ENCODE peak calls at places on chromosomes 1 and 21, in six cellular contexts. O, L, I, G, T and F are unnamed samples. For H3K4me1, the result is how much of the 10 kb centered on the place peaks cover.

GRCh38 chr1:99566290-99567021 is 79.5 kb upstream of the PALMD start:
- DNase-seq in O (no peak), L (no peak), I (no peak), G (no peak), T (no peak), F (no peak)

GRCh38 chr1:78833491-78833890 is 173.0 kb downstream of the ADGRL4 start:
- DNase-seq in O (no peak), L (no peak), I (no peak), G (no peak), T (no peak), F (no peak)

GRCh38 chr1:186620951-186621350 is 59.3 kb downstream of the PTGS2 start:
- DNase-seq in O (no peak), L (no peak), I (no peak), G (no peak), T (no peak), F (no peak)

GRCh38 chr21:45875416-45875760 is 106.2 kb upstream of the COL6A1 start:
- DNase-seq in O (peak), L (no peak), I (no peak), G (no peak), T (no peak), F (no peak)

GRCh38 chr1:223556414-223557124 is 108.9 kb downstream of the CAPN8 start:
- DNase-seq in O (peak), L (no peak), I (peak), G (peak), T (peak), F (peak)

GRCh38 chr1:110673197-110673701 is 1.5 kb downstream of the KCNA3 start:
- DNase-seq in O (no peak), L (no peak), I (no peak), G (no peak), T (no peak), F (no peak)

GRCh38 chr1:172775598-172776570 is 117.0 kb downstream of the FASLG start:
- DNase-seq in O (no peak), L (no peak), I (no peak), G (no peak), T (no peak), F (no peak)

GRCh38 chr1:46248122-46248920 is 758 bp downstream of the RAD54L start:
- DNase-seq in O (peak), L (no peak), I (peak), G (peak), T (peak), F (no peak)

GRCh38 chr1:206916000-206916709 is 5.6 kb downstream of the FCMR start:
- DNase-seq in O (no peak), L (no peak), I (no peak), G (no peak), T (no peak), F (no peak)

GRCh38 chr1:202374077-202374476 is 25.6 kb downstream of the PPP1R12B start:
- DNase-seq in O (no peak), L (no peak), I (no peak), G (no peak), T (no peak), F (no peak)

GRCh38 chr1:200793677-200794076 is 55.0 kb downstream of the CAMSAP2 start:
- DNase-seq in O (no peak), L (no peak), I (no peak), G (no peak), T (no peak), F (no peak)

GRCh38 chr1:34985063-34985770 is at the start of gene TMEM35B:
- DNase-seq in O (peak), L (peak), I (peak), G (peak), T (peak), F (peak)

GRCh38 chr1:34984435-34985062 is 598 bp downstream of the TMEM35B start:
- DNase-seq in O (peak), L (peak), I (peak), G (peak), T (peak), F (peak)

GRCh38 chr1:34980715-34981114 is 4.4 kb downstream of the TMEM35B start:
- DNase-seq in O (no peak), L (no peak), I (no peak), G (no peak), T (no peak), F (no peak)

GRCh38 chr1:34982820-34983376 is 2.2 kb downstream of the TMEM35B start:
- DNase-seq in O (no peak), L (no peak), I (no peak), G (no peak), T (no peak), F (no peak)

GRCh38 chr1:34983700-34984355 is 1.3 kb downstream of the TMEM35B start:
- DNase-seq in O (no peak), L (no peak), I (no peak), G (no peak), T (peak), F (no peak)
- H3K4me3 ChIP-seq in O (peak), L (peak), I (peak), G (peak), T (peak), F (no peak)

GRCh38 chr21:42706765-42707164 is 53.3 kb downstream of the PDE9A start:
- DNase-seq in O (no peak), L (no peak), I (no peak), G (peak), T (no peak), F (no peak)
- H3K4me1 ChIP-seq in O (under half), L (under half), I (under half), G (under half), T (under half), F (under half)

GRCh38 chr21:30962013-30962412 is 76.3 kb downstream of the KRTAP19-8 start:
- DNase-seq in O (no peak), L (no peak), I (no peak), G (peak), T (no peak), F (no peak)
- TF ChIP-seq CTCF in O (peak), L (no peak), I (no peak), G (peak), T (no peak), F (no peak)

DNA sequence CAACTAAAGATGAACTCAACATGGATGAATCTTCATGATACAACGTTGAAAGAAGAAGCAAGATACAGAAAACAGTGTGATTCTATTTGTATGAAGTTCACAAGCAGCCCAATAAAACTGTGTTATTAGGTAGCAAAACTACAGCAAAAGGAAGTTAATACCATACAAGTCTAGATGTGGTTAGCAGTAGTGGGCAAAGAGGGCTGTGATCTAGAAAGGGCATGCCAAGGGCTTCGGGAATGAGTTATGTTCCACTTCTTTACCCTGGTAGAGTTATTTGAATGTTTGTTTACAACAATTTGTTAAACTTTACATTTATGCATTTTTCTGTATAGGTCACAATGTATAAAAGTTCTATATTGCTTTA is 9.2 kb downstream of the TNFRSF9 start:
- DNase-seq in O (no peak), L (no peak), I (no peak), G (no peak), T (no peak), F (no peak)
- H3K4me3 ChIP-seq in O (no peak), L (no peak), I (no peak), G (no peak), T (no peak), F (no peak)

GRCh38 chr1:40983286-40983685 is 3.8 kb downstream of the CTPS1 start:
- DNase-seq in O (no peak), L (no peak), I (no peak), G (no peak), T (no peak), F (no peak)
- H3K4me1 ChIP-seq in O (under half), L (half or more), I (under half), G (under half), T (under half), F (under half)